ENCODE peak calls at places on chromosomes 5 and 9, in four cellular contexts. Z is H9, P is H1, T is IMR-90. F is an unnamed sample.

GRCh38 chr9:21803674-21804048 is 1.2 kb downstream of the MTAP start:
- DNase-seq in P (no peak), Z (no peak), T (no peak), F (peak; percentile 9)

GRCh38 chr5:78893959-78894676 is 91.0 kb downstream of the ARSB start:
- DNase-seq in P (no peak), Z (no peak), T (peak; percentile 34), F (no peak)

GRCh38 chr5:124655211-124655880 is 91.1 kb downstream of the ZNF608 start:
- DNase-seq in P (no peak), Z (no peak), T (no peak), F (no peak)

GRCh38 chr9:89342948-89343347 is 24.6 kb downstream of the SECISBP2 start:
- DNase-seq in Z (no peak), P (no peak), T (peak; percentile 26), F (peak; percentile 15)

GRCh38 chr5:137622850-137623249 is 113.0 kb downstream of the KLHL3 start:
- DNase-seq in T (no peak), Z (no peak), P (no peak), F (no peak)

GRCh38 chr5:124866355-124867063 is 120.1 kb upstream of the ZNF608 start:
- DNase-seq in T (no peak), P (no peak), Z (no peak), F (peak; percentile 70)

GRCh38 chr5:132492386-132492785 is 1.8 kb upstream of the IRF1 start:
- DNase-seq in T (peak; percentile 52), Z (no peak), P (no peak), F (no peak)

GRCh38 chr9:32463500-32463899 is 62.5 kb downstream of the RIGI start:
- DNase-seq in T (no peak), Z (no peak), P (no peak), F (no peak)

GRCh38 chr5:35904443-35905132 is 33.8 kb downstream of the CAPSL start:
- DNase-seq in Z (no peak), T (no peak), P (no peak), F (no peak)

GRCh38 chr5:73436535-73437125 is 11.9 kb downstream of the FOXD1 start:
- DNase-seq in T (no peak), P (no peak), Z (peak; percentile 46), F (peak; percentile 37)

GRCh38 chr5:135551593-135552447 is 16.1 kb upstream of the NEUROG1 start:
- DNase-seq in P (no peak), Z (peak; percentile 71), T (peak; percentile 75), F (peak; percentile 78)

GRCh38 chr9:131719262-131719908 is 20.5 kb downstream of the RAPGEF1 start:
- DNase-seq in T (no peak), Z (no peak), P (no peak), F (no peak)

GRCh38 chr9:12859704-12860251 is 85.0 kb downstream of the LURAP1L start:
- DNase-seq in T (peak; percentile 78), Z (no peak), P (no peak), F (no peak)

GRCh38 chr9:98607787-98608186 is 100.9 kb downstream of the GABBR2 start:
- DNase-seq in T (peak; percentile 97), Z (no peak), P (no peak), F (no peak)

GRCh38 chr9:123290764-123291163 is 22.4 kb upstream of the STRBP start:
- DNase-seq in P (no peak), Z (no peak), T (no peak), F (no peak)

GRCh38 chr9:98796364-98797101 is at the start of gene ANKS6:
- DNase-seq in P (no peak), T (peak; percentile 65), Z (peak; percentile 83), F (peak; percentile 84)

GRCh38 chr9:21758540-21758939 is 43.9 kb upstream of the MTAP start:
- DNase-seq in P (no peak), T (no peak), Z (no peak), F (no peak)

GRCh38 chr5:72634444-72634843 is 127.2 kb upstream of the ZNF366 start:
- DNase-seq in P (no peak), T (peak; percentile 65), Z (no peak), F (no peak)

GRCh38 chr5:176781638-176782570 is 28.5 kb upstream of the UNC5A start:
- DNase-seq in P (no peak), Z (peak; percentile 14), T (no peak), F (no peak)

GRCh38 chr5:151492729-151493128 is 45.3 kb downstream of the SLC36A1 start:
- DNase-seq in P (no peak), Z (no peak), T (peak; percentile 87), F (peak; percentile 70)

GRCh38 chr5:43646997-43647396 is 44.0 kb downstream of the NNT start:
- DNase-seq in P (no peak), T (peak; percentile 57), Z (no peak), F (no peak)

GRCh38 chr9:75046725-75047345 is 18.7 kb upstream of the CARNMT1 start:
- DNase-seq in P (no peak), T (no peak), Z (no peak), F (no peak)

GRCh38 chr5:146041180-146041789 is 64.1 kb downstream of the PLAC8L1 start:
- DNase-seq in P (no peak), T (no peak), Z (no peak), F (peak; percentile 37)

DNA sequence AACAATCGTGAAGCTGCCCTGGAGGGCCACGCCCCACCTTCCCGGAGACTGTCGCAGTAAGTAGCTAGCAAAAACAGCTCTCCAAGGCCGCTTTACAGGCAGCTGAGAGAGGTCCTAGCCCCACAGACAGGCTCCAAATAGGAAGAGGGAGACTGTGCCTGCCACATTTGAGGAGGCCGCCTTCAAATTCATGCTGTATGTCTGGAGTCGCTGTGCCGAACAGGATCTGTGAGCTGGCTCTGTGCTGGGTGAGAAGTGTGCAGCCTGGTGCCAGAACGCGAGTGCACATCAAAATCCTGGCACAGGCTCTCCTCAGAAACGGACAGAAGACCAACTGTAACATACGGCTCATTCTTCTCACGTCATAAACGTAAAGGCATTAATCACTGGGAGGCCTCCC is 582.2 kb downstream of the CETN3 start:
- DNase-seq in Z (no peak), T (no peak), P (no peak), F (no peak)
- H4K5ac ChIP-seq in Z (no peak overlapping the region), T (no peak overlapping the region), P (no peak overlapping the region), F (no peak overlapping the region)

GRCh38 chr9:130302785-130303612 is 37.4 kb downstream of the HMCN2 start:
- DNase-seq in T (no peak), Z (no peak), P (no peak), F (no peak)
- H2BK15ac ChIP-seq in T (no peak overlapping the region), Z (no peak overlapping the region), P (no peak overlapping the region), F (no peak overlapping the region)

GRCh38 chr9:70539526-70539925 is 125.1 kb upstream of the KLF9 start:
- DNase-seq in Z (no peak), P (no peak), T (peak; percentile 61), F (no peak)

GRCh38 chr9:70539007-70539406 is 124.5 kb upstream of the KLF9 start:
- DNase-seq in Z (no peak), T (no peak), P (no peak), F (no peak)

GRCh38 chr9:70542339-70542931 is 128.0 kb upstream of the KLF9 start:
- DNase-seq in Z (no peak), T (no peak), P (no peak), F (no peak)

GRCh38 chr9:70537084-70537483 is 122.6 kb upstream of the KLF9 start:
- DNase-seq in Z (no peak), P (no peak), T (no peak), F (no peak)

DNA sequence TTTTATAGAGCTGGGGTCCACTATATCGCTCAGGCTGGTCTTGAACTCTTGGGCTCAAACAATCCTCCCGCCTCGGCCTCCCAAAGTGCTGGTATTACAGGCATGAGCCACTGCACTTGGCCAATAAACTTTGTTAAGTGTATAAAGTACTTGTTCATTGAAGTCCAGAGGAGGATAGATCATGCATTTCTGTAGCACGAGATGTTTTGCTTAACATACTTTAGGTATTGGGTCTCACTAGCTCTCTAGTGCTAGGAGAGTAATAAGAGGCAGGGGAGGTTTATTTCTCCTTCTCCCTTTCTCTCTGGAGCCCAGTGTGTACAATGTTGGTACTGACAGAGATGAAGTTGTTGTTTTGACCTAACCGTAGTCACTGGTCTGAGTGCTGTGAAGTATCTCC is 125.6 kb upstream of the KLF9 start:
- DNase-seq in Z (no peak), P (no peak), T (peak; percentile 55), F (no peak)
- H3K18ac ChIP-seq in Z (no peak overlapping the region), P (no peak overlapping the region), T (peak overlapping the region; percentile 53), F (no peak overlapping the region)

DNA sequence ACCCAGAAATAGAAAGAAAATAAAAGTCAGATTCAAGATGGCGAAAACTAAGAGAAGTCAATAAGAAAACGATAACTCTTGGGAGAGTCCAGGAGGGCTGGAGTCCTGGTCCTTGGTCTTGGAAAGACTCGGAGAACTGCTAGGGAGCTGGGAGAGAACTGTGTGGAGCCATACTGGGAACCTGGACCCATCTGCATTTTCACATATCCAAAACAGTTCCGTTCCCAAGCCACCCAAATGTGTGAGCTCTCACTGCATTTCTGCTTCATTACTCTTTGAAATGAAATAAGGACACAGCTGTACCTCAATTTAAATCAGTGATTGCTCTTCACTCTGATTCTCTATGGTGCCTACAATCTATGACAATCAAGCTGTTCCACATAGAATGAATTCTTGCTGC is 68.1 kb upstream of the CER1 start:
- DNase-seq in P (no peak), T (no peak), Z (no peak), F (no peak)
- H4K5ac ChIP-seq in P (no peak overlapping the region), T (no peak overlapping the region), Z (no peak overlapping the region), F (no peak overlapping the region)

DNA sequence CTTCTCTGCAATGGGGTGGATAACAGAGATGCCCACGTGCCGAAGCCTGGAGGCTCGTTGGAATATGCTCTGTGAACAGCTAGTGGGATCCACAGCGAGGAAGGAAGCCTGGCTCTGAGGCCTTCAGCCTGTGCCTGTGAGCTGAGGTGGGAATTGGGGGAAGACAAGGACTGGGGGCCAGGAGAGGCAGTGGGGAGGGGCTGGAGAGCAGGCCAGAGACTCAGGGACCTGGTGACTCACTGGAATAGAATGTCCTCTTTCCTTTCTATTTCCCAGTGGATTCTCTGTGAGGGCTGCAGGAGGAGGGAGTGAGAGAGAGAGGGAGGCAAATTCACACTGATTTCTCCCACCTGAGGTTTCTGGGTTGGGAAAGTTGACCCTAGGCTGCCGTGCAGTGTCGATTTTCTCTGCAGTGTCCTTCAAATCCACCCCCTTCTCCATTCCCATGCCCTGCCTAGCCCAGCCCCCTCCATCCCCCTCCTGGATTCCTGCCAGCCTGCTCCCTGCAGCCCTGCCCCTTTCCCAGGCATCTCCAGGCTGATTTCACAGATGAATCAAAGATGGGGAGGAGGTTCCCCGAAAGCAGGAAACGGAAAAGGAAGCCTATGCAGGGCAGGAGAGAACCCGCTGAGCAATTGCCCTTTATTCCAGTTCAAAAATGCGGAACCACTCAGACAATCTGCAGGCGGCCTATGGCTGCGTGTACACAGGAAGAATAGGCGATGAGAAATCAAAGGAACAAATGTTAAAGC is 1.4 kb upstream of the SPAAR start:
- DNase-seq in Z (peak; percentile 77), P (peak; percentile 49), T (peak; percentile 88), F (peak; percentile 96)
- H2BK15ac ChIP-seq in Z (no peak overlapping the region), P (peak overlapping the region; percentile 75), T (peak overlapping the region; percentile 79), F (no peak overlapping the region)